ENCODE peak calls at places on chromosome 6, in nine cellular contexts. One of them, this sample, is unnamed.
A peak's percentile ranks its signal among the peaks of the same experiment; 100 is the strongest.

GRCh38 chr6:35931120-35931561 is 10.2 kb upstream of the SRPK1 start:
- DNase-seq in astrocyte of the spinal cord: no peak
- DNase-seq in HCT116: no peak
- DNase-seq in natural killer cell: no peak
- DNase-seq in HepG2: no peak
- DNase-seq in RWPE1: no peak
- DNase-seq in AG09319: no peak
- DNase-seq in CD8-positive, alpha-beta T cell: no peak
- DNase-seq in astrocyte of the cerebellum: no peak
- DNase-seq in this sample: no peak

GRCh38 chr6:132300323-132300949 is 100.8 kb downstream of the MOXD1 start:
- DNase-seq in CD8-positive, alpha-beta T cell: no peak
- DNase-seq in HCT116: peak; percentile 40
- DNase-seq in natural killer cell: no peak
- DNase-seq in HepG2: peak; percentile 37
- DNase-seq in AG09319: no peak
- DNase-seq in astrocyte of the spinal cord: peak; percentile 57
- DNase-seq in astrocyte of the cerebellum: peak; percentile 45
- DNase-seq in RWPE1: peak; percentile 41
- DNase-seq in this sample: no peak

GRCh38 chr6:149335924-149336323 is 18.4 kb downstream of the TAB2 start:
- DNase-seq in astrocyte of the spinal cord: peak; percentile 41
- DNase-seq in astrocyte of the cerebellum: no peak
- DNase-seq in natural killer cell: no peak
- DNase-seq in HCT116: peak; percentile 59
- DNase-seq in HepG2: no peak
- DNase-seq in CD8-positive, alpha-beta T cell: no peak
- DNase-seq in RWPE1: peak; percentile 34
- DNase-seq in AG09319: no peak
- DNase-seq in this sample: no peak

GRCh38 chr6:77502966-77503365 is 39.7 kb upstream of the HTR1B start:
- DNase-seq in astrocyte of the cerebellum: no peak
- DNase-seq in CD8-positive, alpha-beta T cell: no peak
- DNase-seq in natural killer cell: no peak
- DNase-seq in astrocyte of the spinal cord: peak; percentile 23
- DNase-seq in RWPE1: peak; percentile 38
- DNase-seq in HCT116: no peak
- DNase-seq in HepG2: no peak
- DNase-seq in AG09319: no peak
- DNase-seq in this sample: no peak

GRCh38 chr6:46954819-46955520 is 33.2 kb upstream of the ADGRF5 start:
- DNase-seq in astrocyte of the cerebellum: no peak
- DNase-seq in natural killer cell: no peak
- DNase-seq in RWPE1: peak; percentile 34
- DNase-seq in AG09319: no peak
- DNase-seq in HCT116: no peak
- DNase-seq in astrocyte of the spinal cord: no peak
- DNase-seq in HepG2: no peak
- DNase-seq in CD8-positive, alpha-beta T cell: no peak
- DNase-seq in this sample: no peak

GRCh38 chr6:31882344-31882743 is 3.5 kb upstream of the SLC44A4 start:
- DNase-seq in astrocyte of the cerebellum: no peak
- DNase-seq in natural killer cell: no peak
- DNase-seq in AG09319: no peak
- DNase-seq in HepG2: no peak
- DNase-seq in RWPE1: no peak
- DNase-seq in HCT116: no peak
- DNase-seq in astrocyte of the spinal cord: no peak
- DNase-seq in CD8-positive, alpha-beta T cell: no peak
- DNase-seq in this sample: no peak

GRCh38 chr6:111992851-111993250 is 61.1 kb upstream of the CCN6 start:
- DNase-seq in AG09319: no peak
- DNase-seq in HCT116: no peak
- DNase-seq in CD8-positive, alpha-beta T cell: peak; percentile 62
- DNase-seq in natural killer cell: no peak
- DNase-seq in astrocyte of the cerebellum: no peak
- DNase-seq in astrocyte of the spinal cord: peak; percentile 55
- DNase-seq in HepG2: no peak
- DNase-seq in RWPE1: peak; percentile 13
- DNase-seq in this sample: no peak

GRCh38 chr6:139164001-139164400 is 29.1 kb downstream of the HECA start:
- DNase-seq in HepG2: no peak
- DNase-seq in natural killer cell: no peak
- DNase-seq in astrocyte of the cerebellum: no peak
- DNase-seq in HCT116: no peak
- DNase-seq in CD8-positive, alpha-beta T cell: peak; percentile 37
- DNase-seq in RWPE1: no peak
- DNase-seq in astrocyte of the spinal cord: no peak
- DNase-seq in AG09319: no peak
- DNase-seq in this sample: no peak

GRCh38 chr6:80438728-80439127 is 332.3 kb downstream of the BCKDHB start:
- DNase-seq in natural killer cell: no peak
- DNase-seq in RWPE1: peak; percentile 81
- DNase-seq in HepG2: no peak
- DNase-seq in HCT116: peak; percentile 83
- DNase-seq in AG09319: no peak
- DNase-seq in astrocyte of the spinal cord: peak; percentile 67
- DNase-seq in CD8-positive, alpha-beta T cell: no peak
- DNase-seq in astrocyte of the cerebellum: no peak
- DNase-seq in this sample: no peak

GRCh38 chr6:149233056-149233715 is 84.3 kb upstream of the TAB2 start:
- DNase-seq in CD8-positive, alpha-beta T cell: peak; percentile 46
- DNase-seq in HCT116: peak; percentile 95
- DNase-seq in AG09319: peak; percentile 35
- DNase-seq in natural killer cell: no peak
- DNase-seq in RWPE1: peak; percentile 94
- DNase-seq in astrocyte of the cerebellum: peak; percentile 92
- DNase-seq in HepG2: peak; percentile 63
- DNase-seq in astrocyte of the spinal cord: peak; percentile 97
- DNase-seq in this sample: no peak

GRCh38 chr6:115728171-115728570 is 332.5 kb downstream of the FRK start:
- DNase-seq in natural killer cell: no peak
- DNase-seq in HCT116: no peak
- DNase-seq in astrocyte of the cerebellum: no peak
- DNase-seq in RWPE1: no peak
- DNase-seq in AG09319: no peak
- DNase-seq in HepG2: no peak
- DNase-seq in CD8-positive, alpha-beta T cell: no peak
- DNase-seq in astrocyte of the spinal cord: no peak
- DNase-seq in this sample: no peak

GRCh38 chr6:32092760-32093497 is 16.2 kb downstream of the TNXB start:
- DNase-seq in natural killer cell: no peak
- DNase-seq in HCT116: no peak
- DNase-seq in CD8-positive, alpha-beta T cell: no peak
- DNase-seq in HepG2: no peak
- DNase-seq in AG09319: peak; percentile 67
- DNase-seq in astrocyte of the cerebellum: no peak
- DNase-seq in RWPE1: no peak
- DNase-seq in astrocyte of the spinal cord: peak; percentile 54
- DNase-seq in this sample: no peak

GRCh38 chr6:144898052-144898689 is 613.0 kb downstream of the UTRN start:
- DNase-seq in astrocyte of the spinal cord: peak; percentile 49
- DNase-seq in RWPE1: peak; percentile 54
- DNase-seq in HCT116: peak; percentile 97
- DNase-seq in CD8-positive, alpha-beta T cell: no peak
- DNase-seq in HepG2: no peak
- DNase-seq in natural killer cell: no peak
- DNase-seq in astrocyte of the cerebellum: no peak
- DNase-seq in AG09319: no peak
- DNase-seq in this sample: no peak

GRCh38 chr6:17086469-17086868 is 15.4 kb upstream of the STMND1 start:
- DNase-seq in HCT116: peak; percentile 75
- DNase-seq in astrocyte of the cerebellum: peak; percentile 59
- DNase-seq in HepG2: peak; percentile 63
- DNase-seq in AG09319: peak; percentile 47
- DNase-seq in CD8-positive, alpha-beta T cell: no peak
- DNase-seq in astrocyte of the spinal cord: peak; percentile 77
- DNase-seq in RWPE1: peak; percentile 83
- DNase-seq in natural killer cell: no peak
- DNase-seq in this sample: no peak

GRCh38 chr6:17431581-17431980 is 38.2 kb downstream of the CAP2 start:
- DNase-seq in HCT116: no peak
- DNase-seq in CD8-positive, alpha-beta T cell: no peak
- DNase-seq in astrocyte of the spinal cord: peak; percentile 40
- DNase-seq in HepG2: peak; percentile 20
- DNase-seq in natural killer cell: no peak
- DNase-seq in RWPE1: no peak
- DNase-seq in AG09319: no peak
- DNase-seq in astrocyte of the cerebellum: no peak
- DNase-seq in this sample: no peak

GRCh38 chr6:91029211-91029610 is 442.3 kb upstream of the MAP3K7 start:
- DNase-seq in astrocyte of the spinal cord: no peak
- DNase-seq in natural killer cell: no peak
- DNase-seq in HepG2: no peak
- DNase-seq in AG09319: no peak
- DNase-seq in astrocyte of the cerebellum: no peak
- DNase-seq in RWPE1: no peak
- DNase-seq in CD8-positive, alpha-beta T cell: no peak
- DNase-seq in HCT116: no peak
- DNase-seq in this sample: no peak

GRCh38 chr6:166145751-166146150 is 21.9 kb downstream of the TBXT start:
- DNase-seq in CD8-positive, alpha-beta T cell: no peak
- DNase-seq in AG09319: no peak
- DNase-seq in astrocyte of the cerebellum: no peak
- DNase-seq in astrocyte of the spinal cord: no peak
- DNase-seq in RWPE1: peak; percentile 35
- DNase-seq in natural killer cell: no peak
- DNase-seq in HCT116: no peak
- DNase-seq in HepG2: no peak
- DNase-seq in this sample: no peak

GRCh38 chr6:112626468-112627082 is 279.4 kb downstream of the RFPL4B start:
- DNase-seq in astrocyte of the cerebellum: no peak
- DNase-seq in natural killer cell: no peak
- DNase-seq in HepG2: peak; percentile 10
- DNase-seq in AG09319: peak; percentile 72
- DNase-seq in astrocyte of the spinal cord: peak; percentile 71
- DNase-seq in HCT116: no peak
- DNase-seq in CD8-positive, alpha-beta T cell: no peak
- DNase-seq in RWPE1: no peak
- DNase-seq in this sample: no peak

GRCh38 chr6:42086046-42086664 is 35.8 kb downstream of the TAF8 start:
- DNase-seq in natural killer cell: no peak
- DNase-seq in astrocyte of the cerebellum: no peak
- DNase-seq in astrocyte of the spinal cord: no peak
- DNase-seq in AG09319: no peak
- DNase-seq in RWPE1: no peak
- DNase-seq in CD8-positive, alpha-beta T cell: no peak
- DNase-seq in HCT116: no peak
- DNase-seq in HepG2: no peak
- DNase-seq in this sample: no peak
- TF ChIP-seq CTCF in natural killer cell: no peak
- TF ChIP-seq CTCF in astrocyte of the cerebellum: peak; percentile 31
- TF ChIP-seq CTCF in astrocyte of the spinal cord: peak; percentile 21
- TF ChIP-seq CTCF in AG09319: no peak
- TF ChIP-seq CTCF in RWPE1: no peak
- TF ChIP-seq CTCF in CD8-positive, alpha-beta T cell: no peak
- TF ChIP-seq CTCF in HCT116: peak; percentile 46
- TF ChIP-seq CTCF in HepG2: no peak
- TF ChIP-seq CTCF in this sample: no peak

GRCh38 chr6:97288188-97288587 is 5.2 kb upstream of the MMS22L start:
- DNase-seq in RWPE1: no peak
- DNase-seq in astrocyte of the cerebellum: no peak
- DNase-seq in AG09319: no peak
- DNase-seq in astrocyte of the spinal cord: no peak
- DNase-seq in natural killer cell: no peak
- DNase-seq in HepG2: peak; percentile 27
- DNase-seq in CD8-positive, alpha-beta T cell: no peak
- DNase-seq in HCT116: no peak
- DNase-seq in this sample: no peak
- TF ChIP-seq CTCF in RWPE1: no peak
- TF ChIP-seq CTCF in astrocyte of the cerebellum: no peak
- TF ChIP-seq CTCF in AG09319: no peak
- TF ChIP-seq CTCF in astrocyte of the spinal cord: no peak
- TF ChIP-seq CTCF in natural killer cell: no peak
- TF ChIP-seq CTCF in HepG2: no peak
- TF ChIP-seq CTCF in CD8-positive, alpha-beta T cell: no peak
- TF ChIP-seq CTCF in HCT116: no peak
- TF ChIP-seq CTCF in this sample: no peak

GRCh38 chr6:43851204-43851855 is 81.3 kb downstream of the VEGFA start:
- DNase-seq in natural killer cell: no peak
- DNase-seq in HepG2: peak; percentile 36
- DNase-seq in AG09319: no peak
- DNase-seq in HCT116: no peak
- DNase-seq in astrocyte of the spinal cord: peak; percentile 66
- DNase-seq in CD8-positive, alpha-beta T cell: no peak
- DNase-seq in RWPE1: no peak
- DNase-seq in astrocyte of the cerebellum: peak; percentile 45
- DNase-seq in this sample: no peak

GRCh38 chr6:43847741-43848630 is 78.0 kb downstream of the VEGFA start:
- DNase-seq in astrocyte of the cerebellum: no peak
- DNase-seq in RWPE1: no peak
- DNase-seq in AG09319: no peak
- DNase-seq in HepG2: no peak
- DNase-seq in natural killer cell: no peak
- DNase-seq in CD8-positive, alpha-beta T cell: no peak
- DNase-seq in astrocyte of the spinal cord: no peak
- DNase-seq in HCT116: no peak
- DNase-seq in this sample: no peak

GRCh38 chr6:43849844-43850243 is 79.8 kb downstream of the VEGFA start:
- DNase-seq in RWPE1: no peak
- DNase-seq in astrocyte of the cerebellum: peak; percentile 22
- DNase-seq in HCT116: no peak
- DNase-seq in AG09319: no peak
- DNase-seq in natural killer cell: no peak
- DNase-seq in astrocyte of the spinal cord: peak; percentile 64
- DNase-seq in HepG2: no peak
- DNase-seq in CD8-positive, alpha-beta T cell: no peak
- DNase-seq in this sample: no peak

GRCh38 chr6:43850314-43851203 is 80.5 kb downstream of the VEGFA start:
- DNase-seq in HepG2: no peak
- DNase-seq in astrocyte of the spinal cord: no peak
- DNase-seq in AG09319: no peak
- DNase-seq in HCT116: no peak
- DNase-seq in astrocyte of the cerebellum: no peak
- DNase-seq in natural killer cell: no peak
- DNase-seq in RWPE1: no peak
- DNase-seq in CD8-positive, alpha-beta T cell: no peak
- DNase-seq in this sample: no peak

GRCh38 chr6:43848992-43849391 is 79.0 kb downstream of the VEGFA start:
- DNase-seq in RWPE1: no peak
- DNase-seq in astrocyte of the spinal cord: no peak
- DNase-seq in natural killer cell: no peak
- DNase-seq in HCT116: no peak
- DNase-seq in CD8-positive, alpha-beta T cell: no peak
- DNase-seq in AG09319: no peak
- DNase-seq in HepG2: peak; percentile 77
- DNase-seq in astrocyte of the cerebellum: no peak
- DNase-seq in this sample: no peak
- TF ChIP-seq CTCF in RWPE1: no peak
- TF ChIP-seq CTCF in astrocyte of the spinal cord: no peak
- TF ChIP-seq CTCF in natural killer cell: no peak
- TF ChIP-seq CTCF in HCT116: no peak
- TF ChIP-seq CTCF in CD8-positive, alpha-beta T cell: no peak
- TF ChIP-seq CTCF in AG09319: no peak
- TF ChIP-seq CTCF in HepG2: peak; percentile 8
- TF ChIP-seq CTCF in astrocyte of the cerebellum: no peak
- TF ChIP-seq CTCF in this sample: no peak

DNA sequence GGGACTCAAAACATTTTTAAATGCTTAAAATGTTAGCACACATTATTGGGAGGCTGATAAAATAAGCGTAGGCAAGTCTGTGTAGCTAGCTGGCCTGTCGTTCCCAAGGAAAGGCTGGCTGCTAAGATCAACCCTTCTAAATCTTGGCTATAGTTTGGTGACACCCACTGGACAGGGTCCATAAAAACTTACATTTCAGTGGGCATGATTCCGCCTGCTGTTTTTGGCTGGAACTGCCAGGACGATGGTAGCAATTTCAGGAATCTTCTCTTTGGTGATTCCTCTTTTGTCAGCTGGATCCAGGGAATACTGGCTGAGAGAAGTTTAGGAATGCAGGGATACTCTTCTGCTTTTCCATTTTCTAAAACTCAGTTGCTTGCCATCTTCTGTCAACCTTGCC is 162.2 kb downstream of the NKAIN2 start:
- DNase-seq in astrocyte of the cerebellum: peak; percentile 12
- DNase-seq in CD8-positive, alpha-beta T cell: no peak
- DNase-seq in HepG2: peak; percentile 35
- DNase-seq in HCT116: no peak
- DNase-seq in RWPE1: peak; percentile 34
- DNase-seq in AG09319: no peak
- DNase-seq in natural killer cell: no peak
- DNase-seq in astrocyte of the spinal cord: peak; percentile 29
- DNase-seq in this sample: no peak
- TF ChIP-seq CTCF in astrocyte of the cerebellum: peak; percentile 48
- TF ChIP-seq CTCF in CD8-positive, alpha-beta T cell: no peak
- TF ChIP-seq CTCF in HepG2: peak; percentile 37
- TF ChIP-seq CTCF in HCT116: peak; percentile 43
- TF ChIP-seq CTCF in RWPE1: no peak
- TF ChIP-seq CTCF in AG09319: no peak
- TF ChIP-seq CTCF in natural killer cell: no peak
- TF ChIP-seq CTCF in astrocyte of the spinal cord: peak; percentile 41
- TF ChIP-seq CTCF in this sample: no peak